ENCODE peak calls at places on chromosomes 3 and 15, in seven cellular contexts. C, R, Z, F, E, J and D are unnamed samples.

GRCh38 chr15:100020181-100020580 is 286.9 kb upstream of the LYSMD4 start:
- DNase-seq in C (no peak), R (no peak), Z (no peak), F (no peak), E (no peak), J (no peak), D (no peak)

GRCh38 chr15:75198560-75199346 is 2.9 kb upstream of the C15orf39 start:
- DNase-seq in C (peak), R (no peak), Z (no peak), F (no peak), E (peak), J (no peak), D (no peak)

GRCh38 chr3:195071916-195072820 is 198.8 kb downstream of the XXYLT1 start:
- DNase-seq in C (no peak), R (no peak), Z (no peak), F (no peak), E (no peak), J (no peak), D (no peak)

GRCh38 chr3:186283651-186284445 is 78.2 kb downstream of the DGKG start:
- DNase-seq in C (no peak), R (no peak), Z (no peak), F (no peak), E (peak), J (no peak), D (no peak)

GRCh38 chr3:160885791-160886286 is 129.8 kb downstream of the PPM1L start:
- DNase-seq in C (no peak), R (peak), Z (peak), F (no peak), E (peak), J (no peak), D (no peak)

GRCh38 chr3:44026224-44026865 is 215.3 kb upstream of the TOPAZ1 start:
- DNase-seq in C (no peak), R (no peak), Z (no peak), F (no peak), E (no peak), J (no peak), D (no peak)

GRCh38 chr3:140994316-140994715 is 52.7 kb downstream of the SLC25A36 start:
- DNase-seq in C (no peak), R (no peak), Z (no peak), F (no peak), E (no peak), J (no peak), D (no peak)

GRCh38 chr15:45425135-45425534 is 46.8 kb upstream of the GATM start:
- DNase-seq in C (peak), R (no peak), Z (no peak), F (no peak), E (peak), J (no peak), D (no peak)

GRCh38 chr3:66723231-66723630 is 222.4 kb upstream of the LRIG1 start:
- DNase-seq in C (no peak), R (no peak), Z (no peak), F (no peak), E (peak), J (no peak), D (no peak)

GRCh38 chr3:171460226-171461086 is at the start of gene TNIK:
- DNase-seq in C (peak), R (peak), Z (peak), F (peak), E (peak), J (peak), D (peak)